ENCODE peak calls at places on chromosomes 13 and 19, in five cellular contexts. One of them, this sample, is unnamed.

GRCh38 chr13:46124531-46124966 is 19.7 kb upstream of the CPB2 start:
- DNase-seq in activated CD4-positive, CD25-positive, alpha-beta regulatory T cell treated with anti-CD3 and anti-CD28 coated beads, Interleukin-2, amount 50 U/mL, for 16 hours: no peak
- DNase-seq in NCI-H345: no peak
- DNase-seq in A673: no peak
- DNase-seq in transverse colon: no peak
- DNase-seq in this sample: no peak

GRCh38 chr19:56097306-56097705 is 23.8 kb downstream of the ZNF787 start:
- DNase-seq in activated CD4-positive, CD25-positive, alpha-beta regulatory T cell treated with anti-CD3 and anti-CD28 coated beads, Interleukin-2, amount 50 U/mL, for 16 hours: no peak
- DNase-seq in NCI-H345: no peak
- DNase-seq in A673: no peak
- DNase-seq in transverse colon: no peak
- DNase-seq in this sample: no peak

GRCh38 chr13:44331912-44332840 is 41.4 kb upstream of the SERP2 start:
- DNase-seq in activated CD4-positive, CD25-positive, alpha-beta regulatory T cell treated with anti-CD3 and anti-CD28 coated beads, Interleukin-2, amount 50 U/mL, for 16 hours: no peak
- DNase-seq in NCI-H345: peak
- DNase-seq in A673: peak
- DNase-seq in transverse colon: peak
- DNase-seq in this sample: peak

GRCh38 chr13:114031631-114032030 is 57.8 kb upstream of the C13orf46 start:
- DNase-seq in activated CD4-positive, CD25-positive, alpha-beta regulatory T cell treated with anti-CD3 and anti-CD28 coated beads, Interleukin-2, amount 50 U/mL, for 16 hours: no peak
- DNase-seq in NCI-H345: no peak
- DNase-seq in A673: no peak
- DNase-seq in transverse colon: no peak
- DNase-seq in this sample: no peak

GRCh38 chr19:42344336-42344893 is 19.0 kb downstream of the MEGF8 start:
- DNase-seq in activated CD4-positive, CD25-positive, alpha-beta regulatory T cell treated with anti-CD3 and anti-CD28 coated beads, Interleukin-2, amount 50 U/mL, for 16 hours: no peak
- DNase-seq in NCI-H345: no peak
- DNase-seq in A673: no peak
- DNase-seq in transverse colon: no peak
- DNase-seq in this sample: no peak

GRCh38 chr19:4216832-4217231 is 12.5 kb upstream of the EBI3 start:
- DNase-seq in activated CD4-positive, CD25-positive, alpha-beta regulatory T cell treated with anti-CD3 and anti-CD28 coated beads, Interleukin-2, amount 50 U/mL, for 16 hours: no peak
- DNase-seq in NCI-H345: no peak
- DNase-seq in A673: no peak
- DNase-seq in transverse colon: no peak
- DNase-seq in this sample: no peak

GRCh38 chr13:99125335-99125915 is 75.2 kb upstream of the UBAC2 start:
- DNase-seq in activated CD4-positive, CD25-positive, alpha-beta regulatory T cell treated with anti-CD3 and anti-CD28 coated beads, Interleukin-2, amount 50 U/mL, for 16 hours: no peak
- DNase-seq in NCI-H345: no peak
- DNase-seq in A673: no peak
- DNase-seq in transverse colon: no peak
- DNase-seq in this sample: peak

GRCh38 chr13:37835392-37835791 is 34.2 kb downstream of the TRPC4 start:
- DNase-seq in activated CD4-positive, CD25-positive, alpha-beta regulatory T cell treated with anti-CD3 and anti-CD28 coated beads, Interleukin-2, amount 50 U/mL, for 16 hours: no peak
- DNase-seq in NCI-H345: no peak
- DNase-seq in A673: no peak
- DNase-seq in transverse colon: no peak
- DNase-seq in this sample: no peak

GRCh38 chr19:19637523-19638251 is 5.8 kb downstream of the GMIP start:
- DNase-seq in activated CD4-positive, CD25-positive, alpha-beta regulatory T cell treated with anti-CD3 and anti-CD28 coated beads, Interleukin-2, amount 50 U/mL, for 16 hours: no peak
- DNase-seq in NCI-H345: no peak
- DNase-seq in A673: no peak
- DNase-seq in transverse colon: no peak
- DNase-seq in this sample: no peak

GRCh38 chr19:53161123-53161522 is 2.3 kb upstream of the ZNF347 start:
- DNase-seq in activated CD4-positive, CD25-positive, alpha-beta regulatory T cell treated with anti-CD3 and anti-CD28 coated beads, Interleukin-2, amount 50 U/mL, for 16 hours: no peak
- DNase-seq in NCI-H345: no peak
- DNase-seq in A673: no peak
- DNase-seq in transverse colon: no peak
- DNase-seq in this sample: no peak

GRCh38 chr19:55620410-55620809 is 4.0 kb downstream of the ZNF784 start:
- DNase-seq in activated CD4-positive, CD25-positive, alpha-beta regulatory T cell treated with anti-CD3 and anti-CD28 coated beads, Interleukin-2, amount 50 U/mL, for 16 hours: no peak
- DNase-seq in NCI-H345: no peak
- DNase-seq in A673: no peak
- DNase-seq in transverse colon: no peak
- DNase-seq in this sample: no peak

GRCh38 chr19:18513868-18514267 is 8.0 kb downstream of the ELL start:
- DNase-seq in activated CD4-positive, CD25-positive, alpha-beta regulatory T cell treated with anti-CD3 and anti-CD28 coated beads, Interleukin-2, amount 50 U/mL, for 16 hours: no peak
- DNase-seq in NCI-H345: no peak
- DNase-seq in A673: no peak
- DNase-seq in transverse colon: no peak
- DNase-seq in this sample: no peak

GRCh38 chr13:94641432-94641941 is 39.8 kb downstream of the GPR180 start:
- DNase-seq in activated CD4-positive, CD25-positive, alpha-beta regulatory T cell treated with anti-CD3 and anti-CD28 coated beads, Interleukin-2, amount 50 U/mL, for 16 hours: no peak
- DNase-seq in NCI-H345: peak
- DNase-seq in A673: peak
- DNase-seq in transverse colon: no peak
- DNase-seq in this sample: peak

GRCh38 chr13:35916186-35916585 is 215.0 kb downstream of the DCLK1 start:
- DNase-seq in activated CD4-positive, CD25-positive, alpha-beta regulatory T cell treated with anti-CD3 and anti-CD28 coated beads, Interleukin-2, amount 50 U/mL, for 16 hours: no peak
- DNase-seq in NCI-H345: no peak
- DNase-seq in A673: no peak
- DNase-seq in transverse colon: no peak
- DNase-seq in this sample: no peak

GRCh38 chr13:76293751-76294150 is 592.5 kb downstream of the KCTD12 start:
- DNase-seq in activated CD4-positive, CD25-positive, alpha-beta regulatory T cell treated with anti-CD3 and anti-CD28 coated beads, Interleukin-2, amount 50 U/mL, for 16 hours: no peak
- DNase-seq in NCI-H345: no peak
- DNase-seq in A673: no peak
- DNase-seq in transverse colon: no peak
- DNase-seq in this sample: no peak

GRCh38 chr19:58367698-58368454 is 5.3 kb upstream of the ZNF497 start:
- DNase-seq in activated CD4-positive, CD25-positive, alpha-beta regulatory T cell treated with anti-CD3 and anti-CD28 coated beads, Interleukin-2, amount 50 U/mL, for 16 hours: no peak
- DNase-seq in NCI-H345: no peak
- DNase-seq in A673: no peak
- DNase-seq in transverse colon: no peak
- DNase-seq in this sample: no peak

GRCh38 chr13:39767791-39768564 is 112.5 kb downstream of the COG6 start:
- DNase-seq in activated CD4-positive, CD25-positive, alpha-beta regulatory T cell treated with anti-CD3 and anti-CD28 coated beads, Interleukin-2, amount 50 U/mL, for 16 hours: no peak
- DNase-seq in NCI-H345: peak
- DNase-seq in A673: peak
- DNase-seq in transverse colon: peak
- DNase-seq in this sample: no peak

GRCh38 chr19:31055454-31055853 is 293.8 kb downstream of the TSHZ3 start:
- DNase-seq in activated CD4-positive, CD25-positive, alpha-beta regulatory T cell treated with anti-CD3 and anti-CD28 coated beads, Interleukin-2, amount 50 U/mL, for 16 hours: no peak
- DNase-seq in NCI-H345: no peak
- DNase-seq in A673: no peak
- DNase-seq in transverse colon: no peak
- DNase-seq in this sample: no peak

GRCh38 chr13:94433055-94433947 is 46.2 kb downstream of the DCT start:
- DNase-seq in activated CD4-positive, CD25-positive, alpha-beta regulatory T cell treated with anti-CD3 and anti-CD28 coated beads, Interleukin-2, amount 50 U/mL, for 16 hours: no peak
- DNase-seq in NCI-H345: peak
- DNase-seq in A673: no peak
- DNase-seq in transverse colon: peak
- DNase-seq in this sample: no peak

GRCh38 chr19:37905936-37906867 is at the start of gene WDR87:
- DNase-seq in activated CD4-positive, CD25-positive, alpha-beta regulatory T cell treated with anti-CD3 and anti-CD28 coated beads, Interleukin-2, amount 50 U/mL, for 16 hours: no peak
- DNase-seq in NCI-H345: peak
- DNase-seq in A673: no peak
- DNase-seq in transverse colon: peak
- DNase-seq in this sample: no peak

GRCh38 chr19:13850910-13851753 is 25.8 kb upstream of the NANOS3 start:
- DNase-seq in activated CD4-positive, CD25-positive, alpha-beta regulatory T cell treated with anti-CD3 and anti-CD28 coated beads, Interleukin-2, amount 50 U/mL, for 16 hours: no peak
- DNase-seq in NCI-H345: no peak
- DNase-seq in A673: peak
- DNase-seq in transverse colon: peak
- DNase-seq in this sample: peak

GRCh38 chr19:55304279-55304978 is 20.6 kb downstream of the BRSK1 start:
- DNase-seq in activated CD4-positive, CD25-positive, alpha-beta regulatory T cell treated with anti-CD3 and anti-CD28 coated beads, Interleukin-2, amount 50 U/mL, for 16 hours: no peak
- DNase-seq in NCI-H345: no peak
- DNase-seq in A673: peak
- DNase-seq in transverse colon: peak
- DNase-seq in this sample: no peak

GRCh38 chr19:4046946-4047683 is 19.6 kb downstream of the ZBTB7A start:
- DNase-seq in activated CD4-positive, CD25-positive, alpha-beta regulatory T cell treated with anti-CD3 and anti-CD28 coated beads, Interleukin-2, amount 50 U/mL, for 16 hours: no peak
- DNase-seq in NCI-H345: no peak
- DNase-seq in A673: no peak
- DNase-seq in transverse colon: no peak
- DNase-seq in this sample: no peak

GRCh38 chr19:9937001-9937411 is 691 bp upstream of the OLFM2 start:
- DNase-seq in activated CD4-positive, CD25-positive, alpha-beta regulatory T cell treated with anti-CD3 and anti-CD28 coated beads, Interleukin-2, amount 50 U/mL, for 16 hours: no peak
- DNase-seq in NCI-H345: no peak
- DNase-seq in A673: peak
- DNase-seq in transverse colon: no peak
- DNase-seq in this sample: no peak

GRCh38 chr13:112068531-112069062 is 1.6 kb downstream of the SOX1 start:
- DNase-seq in activated CD4-positive, CD25-positive, alpha-beta regulatory T cell treated with anti-CD3 and anti-CD28 coated beads, Interleukin-2, amount 50 U/mL, for 16 hours: no peak
- DNase-seq in NCI-H345: no peak
- DNase-seq in A673: no peak
- DNase-seq in transverse colon: no peak
- DNase-seq in this sample: no peak

GRCh38 chr13:21537105-21537504 is 66.9 kb downstream of the MICU2 start:
- DNase-seq in activated CD4-positive, CD25-positive, alpha-beta regulatory T cell treated with anti-CD3 and anti-CD28 coated beads, Interleukin-2, amount 50 U/mL, for 16 hours: no peak
- DNase-seq in NCI-H345: no peak
- DNase-seq in A673: no peak
- DNase-seq in transverse colon: no peak
- DNase-seq in this sample: no peak

GRCh38 chr19:10884273-10884672 is 12.9 kb downstream of the CARM1 start:
- DNase-seq in activated CD4-positive, CD25-positive, alpha-beta regulatory T cell treated with anti-CD3 and anti-CD28 coated beads, Interleukin-2, amount 50 U/mL, for 16 hours: no peak
- DNase-seq in NCI-H345: no peak
- DNase-seq in A673: no peak
- DNase-seq in transverse colon: peak
- DNase-seq in this sample: peak

GRCh38 chr19:8367327-8368001 is 3.5 kb downstream of the ANGPTL4 start:
- DNase-seq in activated CD4-positive, CD25-positive, alpha-beta regulatory T cell treated with anti-CD3 and anti-CD28 coated beads, Interleukin-2, amount 50 U/mL, for 16 hours: no peak
- DNase-seq in NCI-H345: peak
- DNase-seq in A673: peak
- DNase-seq in transverse colon: peak
- DNase-seq in this sample: peak

GRCh38 chr19:23309926-23310325 is 59.7 kb upstream of the ZNF724 start:
- DNase-seq in activated CD4-positive, CD25-positive, alpha-beta regulatory T cell treated with anti-CD3 and anti-CD28 coated beads, Interleukin-2, amount 50 U/mL, for 16 hours: no peak
- DNase-seq in NCI-H345: no peak
- DNase-seq in A673: no peak
- DNase-seq in transverse colon: no peak
- DNase-seq in this sample: no peak

This sample was measured in skeletal muscle cell.